ENCODE peak calls at places on chromosomes 16 and 17, in seven cellular contexts. One of them, this sample, is unnamed.

GRCh38 chr16:79970551-79971236 is 370.2 kb upstream of the MAF start:
- DNase-seq in mesendoderm: peak; percentile 77
- DNase-seq in H1: no peak
- DNase-seq in neuronal stem cell: no peak
- DNase-seq in H9: no peak
- DNase-seq in IMR-90: no peak
- DNase-seq in mesenchymal stem cell: peak; percentile 8
- DNase-seq in this sample: no peak

GRCh38 chr16:296806-297510 is 14.0 kb downstream of the PDIA2 start:
- DNase-seq in mesendoderm: no peak
- DNase-seq in H1: no peak
- DNase-seq in neuronal stem cell: no peak
- DNase-seq in H9: no peak
- DNase-seq in IMR-90: no peak
- DNase-seq in mesenchymal stem cell: no peak
- DNase-seq in this sample: no peak

GRCh38 chr17:50666316-50666715 is 31.6 kb downstream of the ABCC3 start:
- DNase-seq in mesendoderm: no peak
- DNase-seq in H1: no peak
- DNase-seq in neuronal stem cell: no peak
- DNase-seq in H9: no peak
- DNase-seq in IMR-90: no peak
- DNase-seq in mesenchymal stem cell: no peak
- DNase-seq in this sample: no peak

GRCh38 chr16:70429888-70430666 is 8.8 kb downstream of the ST3GAL2 start:
- DNase-seq in mesendoderm: no peak
- DNase-seq in H1: no peak
- DNase-seq in neuronal stem cell: no peak
- DNase-seq in H9: no peak
- DNase-seq in IMR-90: no peak
- DNase-seq in mesenchymal stem cell: no peak
- DNase-seq in this sample: peak; percentile 21

GRCh38 chr17:18129041-18129502 is 20.5 kb downstream of the MYO15A start:
- DNase-seq in mesendoderm: no peak
- DNase-seq in H1: no peak
- DNase-seq in neuronal stem cell: no peak
- DNase-seq in H9: no peak
- DNase-seq in IMR-90: peak; percentile 68
- DNase-seq in mesenchymal stem cell: peak; percentile 58
- DNase-seq in this sample: no peak

GRCh38 chr17:75765981-75766380 is 989 bp upstream of the GALK1 start:
- DNase-seq in mesendoderm: no peak
- DNase-seq in H1: no peak
- DNase-seq in neuronal stem cell: no peak
- DNase-seq in H9: peak; percentile 71
- DNase-seq in IMR-90: no peak
- DNase-seq in mesenchymal stem cell: no peak
- DNase-seq in this sample: no peak

GRCh38 chr17:17865035-17865434 is 28.2 kb upstream of the SREBF1 start:
- DNase-seq in mesendoderm: no peak
- DNase-seq in H1: no peak
- DNase-seq in neuronal stem cell: no peak
- DNase-seq in H9: no peak
- DNase-seq in IMR-90: no peak
- DNase-seq in mesenchymal stem cell: no peak
- DNase-seq in this sample: no peak

GRCh38 chr17:64399071-64399766 is 8.6 kb upstream of the PECAM1 start:
- DNase-seq in mesendoderm: no peak
- DNase-seq in H1: no peak
- DNase-seq in neuronal stem cell: no peak
- DNase-seq in H9: no peak
- DNase-seq in IMR-90: no peak
- DNase-seq in mesenchymal stem cell: no peak
- DNase-seq in this sample: peak; percentile 62

GRCh38 chr17:18975597-18975996 is 23.6 kb downstream of the SLC5A10 start:
- DNase-seq in mesendoderm: no peak
- DNase-seq in H1: no peak
- DNase-seq in neuronal stem cell: no peak
- DNase-seq in H9: no peak
- DNase-seq in IMR-90: no peak
- DNase-seq in mesenchymal stem cell: no peak
- DNase-seq in this sample: no peak

GRCh38 chr16:23071202-23072083 is 77.8 kb downstream of the USP31 start:
- DNase-seq in mesendoderm: no peak
- DNase-seq in H1: no peak
- DNase-seq in neuronal stem cell: no peak
- DNase-seq in H9: no peak
- DNase-seq in IMR-90: peak; percentile 37
- DNase-seq in mesenchymal stem cell: no peak
- DNase-seq in this sample: peak; percentile 54

GRCh38 chr16:49781401-49781800 is 74.5 kb downstream of the ZNF423 start:
- DNase-seq in mesendoderm: no peak
- DNase-seq in H1: no peak
- DNase-seq in neuronal stem cell: no peak
- DNase-seq in H9: no peak
- DNase-seq in IMR-90: no peak
- DNase-seq in mesenchymal stem cell: no peak
- DNase-seq in this sample: no peak

GRCh38 chr16:54135361-54136275 is 151.0 kb downstream of the IRX3 start:
- DNase-seq in mesendoderm: peak; percentile 31
- DNase-seq in H1: no peak
- DNase-seq in neuronal stem cell: no peak
- DNase-seq in H9: no peak
- DNase-seq in IMR-90: peak; percentile 68
- DNase-seq in mesenchymal stem cell: peak; percentile 59
- DNase-seq in this sample: peak; percentile 83

GRCh38 chr17:17959520-17960361 is 12.5 kb downstream of the TOM1L2 start:
- DNase-seq in mesendoderm: no peak
- DNase-seq in H1: no peak
- DNase-seq in neuronal stem cell: no peak
- DNase-seq in H9: no peak
- DNase-seq in IMR-90: peak; percentile 69
- DNase-seq in mesenchymal stem cell: peak; percentile 59
- DNase-seq in this sample: no peak

GRCh38 chr17:37359682-37360188 is 16.1 kb upstream of the C17orf78 start:
- DNase-seq in mesendoderm: peak; percentile 13
- DNase-seq in H1: no peak
- DNase-seq in neuronal stem cell: no peak
- DNase-seq in H9: no peak
- DNase-seq in IMR-90: peak; percentile 11
- DNase-seq in mesenchymal stem cell: no peak
- DNase-seq in this sample: no peak

GRCh38 chr17:4833941-4834501 is 881 bp downstream of the MINK1 start:
- DNase-seq in mesendoderm: peak; percentile 37
- DNase-seq in H1: no peak
- DNase-seq in neuronal stem cell: no peak
- DNase-seq in H9: no peak
- DNase-seq in IMR-90: peak; percentile 80
- DNase-seq in mesenchymal stem cell: peak; percentile 94
- DNase-seq in this sample: no peak

GRCh38 chr16:11263737-11264136 is 5.4 kb downstream of the TNP2 start:
- DNase-seq in mesendoderm: no peak
- DNase-seq in H1: no peak
- DNase-seq in neuronal stem cell: no peak
- DNase-seq in H9: no peak
- DNase-seq in IMR-90: no peak
- DNase-seq in mesenchymal stem cell: no peak
- DNase-seq in this sample: no peak

GRCh38 chr17:42980766-42981397 is 517 bp downstream of the RUNDC1 start:
- DNase-seq in mesendoderm: peak; percentile 82
- DNase-seq in H1: no peak
- DNase-seq in neuronal stem cell: peak; percentile 27
- DNase-seq in H9: peak; percentile 71
- DNase-seq in IMR-90: peak; percentile 64
- DNase-seq in mesenchymal stem cell: peak; percentile 68
- DNase-seq in this sample: peak; percentile 72
- H4K8ac ChIP-seq in mesendoderm: no peak overlapping the region
- H4K8ac ChIP-seq in H1: peak overlapping the region; percentile 64
- H4K8ac ChIP-seq in neuronal stem cell: no peak overlapping the region
- H4K8ac ChIP-seq in H9: no peak overlapping the region
- H4K8ac ChIP-seq in IMR-90: peak overlapping the region; percentile 70
- H4K8ac ChIP-seq in mesenchymal stem cell: peak overlapping the region; percentile 86
- H4K8ac ChIP-seq in this sample: peak overlapping the region; percentile 94

DNA sequence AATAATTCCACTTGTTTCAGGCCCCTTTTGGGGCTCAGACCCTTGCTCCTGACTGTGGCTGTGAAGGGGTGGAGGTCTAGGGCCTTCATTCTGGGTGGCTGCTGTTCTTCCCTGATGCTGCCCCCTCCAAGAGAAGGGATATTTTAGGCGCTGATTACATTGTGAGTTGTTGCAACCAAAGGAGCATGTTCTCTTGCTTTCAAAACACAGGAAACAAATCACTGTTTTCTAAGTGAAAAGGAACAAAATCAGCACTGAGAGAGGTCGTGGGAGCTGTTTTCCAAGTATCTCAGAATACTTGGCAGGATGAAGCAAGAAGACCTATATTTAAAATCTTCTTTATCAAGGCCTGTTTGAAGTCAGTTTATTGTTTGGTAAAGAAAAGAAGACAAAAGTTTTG is 25.3 kb upstream of the SEC14L1 start:
- DNase-seq in mesendoderm: no peak
- DNase-seq in H1: no peak
- DNase-seq in neuronal stem cell: no peak
- DNase-seq in H9: no peak
- DNase-seq in IMR-90: no peak
- DNase-seq in mesenchymal stem cell: peak; percentile 50
- DNase-seq in this sample: no peak
- H3K27ac ChIP-seq in mesendoderm: no peak overlapping the region
- H3K27ac ChIP-seq in H1: no peak overlapping the region
- H3K27ac ChIP-seq in neuronal stem cell: no peak overlapping the region
- H3K27ac ChIP-seq in H9: no peak overlapping the region
- H3K27ac ChIP-seq in IMR-90: no peak overlapping the region
- H3K27ac ChIP-seq in mesenchymal stem cell: no peak overlapping the region
- H3K27ac ChIP-seq in this sample: no peak overlapping the region

DNA sequence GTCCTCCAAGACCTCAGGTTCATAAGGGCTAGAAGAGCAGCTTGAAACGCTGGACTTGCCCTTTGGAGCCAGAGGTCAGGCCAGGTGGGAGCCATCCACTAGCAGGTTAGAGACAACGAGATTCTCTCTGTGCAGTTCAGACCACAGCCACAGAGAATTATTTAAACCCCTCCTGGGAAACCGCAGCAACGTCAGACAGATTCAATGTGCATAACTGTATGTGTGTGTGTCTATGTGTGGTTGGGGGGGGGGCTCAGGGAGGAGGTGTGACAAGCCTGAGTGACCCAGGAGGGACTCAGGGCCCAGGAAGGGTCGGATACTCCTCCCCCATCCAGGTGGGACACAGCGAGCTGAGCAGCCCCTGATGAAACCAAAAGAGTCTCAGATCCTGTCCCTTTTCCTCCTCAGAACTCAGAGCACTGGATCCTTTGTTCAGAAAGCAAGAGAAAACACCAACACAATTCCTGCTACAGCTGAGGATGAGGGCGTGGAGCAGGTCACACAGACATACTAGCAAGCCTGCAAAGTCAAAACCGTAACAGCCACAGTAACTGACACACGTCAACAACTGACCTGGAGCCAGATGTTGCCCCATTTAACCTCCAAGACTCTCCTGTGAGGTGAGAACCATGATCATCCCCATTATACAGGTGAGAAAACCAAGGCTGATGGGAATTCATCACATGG is 66.8 kb downstream of the XYLT1 start:
- DNase-seq in mesendoderm: no peak
- DNase-seq in H1: no peak
- DNase-seq in neuronal stem cell: no peak
- DNase-seq in H9: no peak
- DNase-seq in IMR-90: no peak
- DNase-seq in mesenchymal stem cell: no peak
- DNase-seq in this sample: no peak
- H3K4ac ChIP-seq in mesendoderm: no peak overlapping the region
- H3K4ac ChIP-seq in H1: no peak overlapping the region
- H3K4ac ChIP-seq in neuronal stem cell: no peak overlapping the region
- H3K4ac ChIP-seq in H9: no peak overlapping the region
- H3K4ac ChIP-seq in IMR-90: no peak overlapping the region
- H3K4ac ChIP-seq in mesenchymal stem cell: no peak overlapping the region
- H3K4ac ChIP-seq in this sample: no peak overlapping the region

GRCh38 chr17:8583954-8584353 is 46.6 kb downstream of the MYH10 start:
- DNase-seq in mesendoderm: peak; percentile 81
- DNase-seq in H1: no peak
- DNase-seq in neuronal stem cell: no peak
- DNase-seq in H9: no peak
- DNase-seq in IMR-90: no peak
- DNase-seq in mesenchymal stem cell: no peak
- DNase-seq in this sample: no peak

GRCh38 chr17:8588877-8589276 is 41.6 kb downstream of the MYH10 start:
- DNase-seq in mesendoderm: no peak
- DNase-seq in H1: no peak
- DNase-seq in neuronal stem cell: no peak
- DNase-seq in H9: no peak
- DNase-seq in IMR-90: no peak
- DNase-seq in mesenchymal stem cell: no peak
- DNase-seq in this sample: no peak

GRCh38 chr17:8581002-8581658 is 49.4 kb downstream of the MYH10 start:
- DNase-seq in mesendoderm: no peak
- DNase-seq in H1: no peak
- DNase-seq in neuronal stem cell: no peak
- DNase-seq in H9: no peak
- DNase-seq in IMR-90: no peak
- DNase-seq in mesenchymal stem cell: no peak
- DNase-seq in this sample: no peak

GRCh38 chr17:8586766-8587165 is 43.8 kb downstream of the MYH10 start:
- DNase-seq in mesendoderm: no peak
- DNase-seq in H1: no peak
- DNase-seq in neuronal stem cell: no peak
- DNase-seq in H9: no peak
- DNase-seq in IMR-90: no peak
- DNase-seq in mesenchymal stem cell: no peak
- DNase-seq in this sample: no peak

DNA sequence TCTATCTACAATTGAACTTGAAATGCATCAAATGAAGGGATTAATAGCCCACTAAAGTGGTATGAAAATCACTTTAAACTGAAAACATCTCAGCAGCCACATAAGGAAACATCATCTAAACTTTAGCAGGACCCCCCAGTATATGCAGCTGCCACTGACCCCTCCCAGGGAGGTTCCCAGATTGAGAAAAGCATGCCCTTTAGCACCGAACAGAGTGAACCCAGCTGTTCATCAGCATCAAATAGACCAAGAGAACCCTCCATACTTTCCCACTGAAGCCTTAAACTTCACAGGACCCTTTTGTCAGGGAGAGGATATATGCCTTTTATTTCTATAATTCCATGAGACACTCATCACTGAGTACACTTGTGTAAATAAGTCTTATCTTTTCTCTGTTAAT is 44.6 kb downstream of the MYH10 start:
- DNase-seq in mesendoderm: no peak
- DNase-seq in H1: no peak
- DNase-seq in neuronal stem cell: no peak
- DNase-seq in H9: no peak
- DNase-seq in IMR-90: no peak
- DNase-seq in mesenchymal stem cell: no peak
- DNase-seq in this sample: no peak
- H4K8ac ChIP-seq in mesendoderm: no peak overlapping the region
- H4K8ac ChIP-seq in H1: no peak overlapping the region
- H4K8ac ChIP-seq in neuronal stem cell: no peak overlapping the region
- H4K8ac ChIP-seq in H9: no peak overlapping the region
- H4K8ac ChIP-seq in IMR-90: no peak overlapping the region
- H4K8ac ChIP-seq in mesenchymal stem cell: no peak overlapping the region
- H4K8ac ChIP-seq in this sample: no peak overlapping the region

GRCh38 chr17:40442392-40443195 is 656 bp upstream of the IGFBP4 start:
- DNase-seq in mesendoderm: peak; percentile 55
- DNase-seq in H1: no peak
- DNase-seq in neuronal stem cell: no peak
- DNase-seq in H9: peak; percentile 67
- DNase-seq in IMR-90: peak; percentile 47
- DNase-seq in mesenchymal stem cell: peak; percentile 69
- DNase-seq in this sample: peak; percentile 3
- H3K27ac ChIP-seq in mesendoderm: peak overlapping the region; percentile 51
- H3K27ac ChIP-seq in H1: peak overlapping the region; percentile 39
- H3K27ac ChIP-seq in neuronal stem cell: peak overlapping the region; percentile 44
- H3K27ac ChIP-seq in H9: no peak overlapping the region
- H3K27ac ChIP-seq in IMR-90: peak overlapping the region; percentile 67
- H3K27ac ChIP-seq in mesenchymal stem cell: peak overlapping the region; percentile 67
- H3K27ac ChIP-seq in this sample: no peak overlapping the region

This sample was measured in trophoblast cell.